ENCODE peak calls at places on chromosomes 16 and 17, in eight cellular contexts. Z is tibial artery, C is cardiac fibroblast, J is A549, Y is upper lobe of left lung, Q is astrocyte of the cerebellum, G is Peyer's patch, P is AG10803. K is an unnamed sample.

GRCh38 chr17:64164592-64165285 is 34.8 kb upstream of the ERN1 start:
- DNase-seq in Z (no peak), C (no peak), J (no peak), Y (no peak), Q (no peak), G (no peak), P (no peak), K (no peak)

GRCh38 chr17:35050170-35050569 is 13.3 kb downstream of the RFFL start:
- DNase-seq in Z (no peak), C (no peak), J (no peak), Y (no peak), Q (no peak), G (no peak), P (no peak), K (no peak)

GRCh38 chr17:4605826-4606225 is 21.5 kb downstream of the SMTNL2 start:
- DNase-seq in Z (no peak), C (peak; percentile 54), J (no peak), Y (no peak), Q (no peak), G (no peak), P (no peak), K (no peak)

GRCh38 chr17:74326506-74326905 is 480 bp downstream of the KIF19 start:
- DNase-seq in Z (no peak), C (no peak), J (no peak), Y (no peak), Q (no peak), G (no peak), P (no peak), K (no peak)

GRCh38 chr17:5499790-5500189 is 13.4 kb downstream of the MIS12 start:
- DNase-seq in Z (no peak), C (no peak), J (no peak), Y (peak; percentile 17), Q (no peak), G (no peak), P (no peak), K (no peak)

GRCh38 chr16:85903576-85903975 is 4.6 kb downstream of the IRF8 start:
- DNase-seq in Z (no peak), C (no peak), J (no peak), Y (no peak), Q (no peak), G (no peak), P (no peak), K (no peak)

GRCh38 chr17:57755479-57756070 is 10.5 kb upstream of the CCDC182 start:
- DNase-seq in Z (no peak), C (no peak), J (no peak), Y (no peak), Q (no peak), G (no peak), P (no peak), K (no peak)

GRCh38 chr16:14199624-14200023 is 128.5 kb downstream of the MRTFB start:
- DNase-seq in Z (no peak), C (peak; percentile 49), J (no peak), Y (no peak), Q (peak; percentile 51), G (no peak), P (peak; percentile 37), K (no peak)

GRCh38 chr17:41535764-41536481 is 7.8 kb upstream of the KRT19 start:
- DNase-seq in Z (no peak), C (no peak), J (no peak), Y (peak; percentile 65), Q (no peak), G (peak; percentile 65), P (no peak), K (no peak)

GRCh38 chr17:55734128-55734781 is 11.6 kb upstream of the TMEM100 start:
- DNase-seq in Z (no peak), C (peak; percentile 45), J (no peak), Y (no peak), Q (no peak), G (no peak), P (no peak), K (no peak)

GRCh38 chr16:79977974-79978836 is 377.7 kb upstream of the MAF start:
- DNase-seq in Z (no peak), C (no peak), J (no peak), Y (no peak), Q (no peak), G (no peak), P (no peak), K (no peak)

GRCh38 chr16:75341934-75342811 is 90.7 kb upstream of the BCAR1 start:
- DNase-seq in Z (no peak), C (peak; percentile 84), J (peak; percentile 6), Y (no peak), Q (peak; percentile 41), G (no peak), P (peak; percentile 71), K (peak; percentile 11)

GRCh38 chr17:32310927-32311568 is 30.9 kb downstream of the C17orf75 start:
- DNase-seq in Z (no peak), C (peak; percentile 11), J (no peak), Y (no peak), Q (no peak), G (no peak), P (peak; percentile 16), K (no peak)

GRCh38 chr16:11395008-11395948 is 50.0 kb downstream of the RMI2 start:
- DNase-seq in Z (peak; percentile 23), C (no peak), J (no peak), Y (no peak), Q (no peak), G (no peak), P (peak; percentile 15), K (no peak)

GRCh38 chr16:89401641-89402445 is 88.5 kb downstream of the ANKRD11 start:
- DNase-seq in Z (no peak), C (no peak), J (no peak), Y (no peak), Q (no peak), G (no peak), P (peak; percentile 79), K (no peak)

GRCh38 chr17:55825213-55825612 is 74.4 kb downstream of the PCTP start:
- DNase-seq in Z (no peak), C (peak; percentile 6), J (peak; percentile 10), Y (no peak), Q (no peak), G (no peak), P (no peak), K (no peak)

GRCh38 chr16:57866529-57866918 is 64.2 kb upstream of the KIFC3 start:
- DNase-seq in Z (no peak), C (no peak), J (no peak), Y (no peak), Q (no peak), G (no peak), P (no peak), K (no peak)

GRCh38 chr17:50911450-50911849 is 45.3 kb upstream of the TOB1 start:
- DNase-seq in Z (no peak), C (no peak), J (no peak), Y (no peak), Q (no peak), G (no peak), P (no peak), K (no peak)

GRCh38 chr16:78102122-78102660 is 2.7 kb downstream of the WWOX start:
- DNase-seq in Z (no peak), C (no peak), J (no peak), Y (no peak), Q (no peak), G (no peak), P (no peak), K (no peak)

GRCh38 chr16:47965439-47965838 is 190.4 kb downstream of the ABCC12 start:
- DNase-seq in Z (no peak), C (peak; percentile 5), J (no peak), Y (no peak), Q (no peak), G (no peak), P (peak; percentile 16), K (peak; percentile 26)

GRCh38 chr17:42276359-42276608 is at the start of gene STAT5B:
- DNase-seq in Z (peak; percentile 83), C (peak; percentile 45), J (peak; percentile 58), Y (peak; percentile 77), Q (no peak), G (peak; percentile 86), P (peak; percentile 54), K (no peak)

GRCh38 chr16:80166082-80166481 is 374.7 kb upstream of the DYNLRB2 start:
- DNase-seq in Z (no peak), C (no peak), J (no peak), Y (no peak), Q (no peak), G (no peak), P (no peak), K (no peak)

GRCh38 chr17:67218385-67218950 is 26.5 kb downstream of the HELZ start:
- DNase-seq in Z (no peak), C (peak; percentile 74), J (no peak), Y (no peak), Q (no peak), G (no peak), P (peak; percentile 35), K (no peak)

GRCh38 chr17:64736804-64737492 is 74.8 kb upstream of the SMURF2 start:
- DNase-seq in Z (no peak), C (peak; percentile 85), J (peak; percentile 83), Y (peak; percentile 29), Q (no peak), G (peak; percentile 50), P (peak; percentile 64), K (no peak)

GRCh38 chr17:11899494-11899893 is 97.8 kb downstream of the ZNF18 start:
- DNase-seq in Z (no peak), C (no peak), J (no peak), Y (no peak), Q (no peak), G (no peak), P (no peak), K (no peak)
- TF ChIP-seq CTCF in Z (no peak), C (no peak), J (no peak), Y (no peak), Q (no peak), G (no peak), P (no peak), K (no peak)

GRCh38 chr17:9004132-9004960 is 17.0 kb upstream of the NTN1 start:
- DNase-seq in Z (no peak), C (no peak), J (no peak), Y (no peak), Q (no peak), G (no peak), P (no peak), K (no peak)
- H3K4me3 ChIP-seq in Z (peak overlapping the region; percentile 57), C (no peak overlapping the region), J (no peak overlapping the region), Y (no peak overlapping the region), Q (peak overlapping the region; percentile 9), G (peak overlapping the region; percentile 63), P (no peak overlapping the region), K (no peak overlapping the region)

GRCh38 chr16:2199621-2200139 is 3.3 kb upstream of the CASKIN1 start:
- DNase-seq in Z (no peak), C (no peak), J (no peak), Y (no peak), Q (no peak), G (no peak), P (no peak), K (no peak)
- TF ChIP-seq CTCF in Z (no peak), C (no peak), J (no peak), Y (no peak), Q (no peak), G (no peak), P (no peak), K (no peak)

DNA sequence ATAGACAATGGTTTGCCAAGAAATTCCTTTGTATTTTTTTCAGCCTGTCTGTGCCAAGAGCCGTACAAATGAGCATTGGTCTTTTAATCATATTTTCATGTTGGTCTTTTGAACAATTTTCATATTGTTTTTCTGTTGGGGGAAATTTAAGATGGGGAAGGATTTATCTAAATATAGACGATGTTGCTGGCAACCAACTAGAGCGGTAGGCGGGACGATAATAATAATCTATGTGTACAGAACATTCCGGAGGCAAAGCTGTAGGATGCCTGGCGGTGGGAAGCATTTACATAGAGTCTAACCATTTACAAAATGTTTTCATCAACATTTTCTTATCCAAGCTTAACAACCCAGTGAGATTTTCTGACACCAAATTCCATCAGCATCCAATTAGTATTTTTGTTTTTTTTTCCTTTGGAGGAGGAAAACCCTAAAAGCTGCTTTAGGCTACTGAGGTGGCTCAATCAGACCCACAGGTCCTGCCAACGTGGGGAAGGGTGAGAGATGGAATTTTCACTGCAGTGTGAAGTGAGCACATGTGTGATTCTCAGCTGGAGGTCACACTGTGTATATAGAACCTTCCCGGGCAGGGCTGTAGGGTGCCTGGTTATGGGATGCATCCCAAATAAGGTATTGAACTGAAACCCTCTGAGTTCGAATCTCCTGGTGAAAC is 11.7 kb upstream of the SEC14L1 start:
- DNase-seq in Z (no peak), C (no peak), J (no peak), Y (no peak), Q (no peak), G (no peak), P (no peak), K (peak; percentile 82)
- H3K4me3 ChIP-seq in Z (no peak overlapping the region), C (no peak overlapping the region), J (no peak overlapping the region), Y (no peak overlapping the region), Q (no peak overlapping the region), G (no peak overlapping the region), P (no peak overlapping the region), K (no peak overlapping the region)